ENCODE peak calls at places on chromosomes 3 and 15, in four cellular contexts. G, I, J and D are unnamed samples.
A peak's percentile ranks its signal among the peaks of the same experiment; 100 is the strongest.

GRCh38 chr3:46549989-46550388 is 16.1 kb downstream of the LRRC2 start:
- DNase-seq in G (no peak), J (no peak), I (no peak), D (no peak)

GRCh38 chr3:195754906-195755305 is 34.1 kb downstream of the MUC20 start:
- DNase-seq in J (no peak), G (no peak), I (no peak), D (no peak)

GRCh38 chr3:55246016-55246415 is 241.1 kb downstream of the WNT5A start:
- DNase-seq in I (no peak), G (no peak), J (no peak), D (peak; percentile 30)

GRCh38 chr3:89280822-89281365 is 173.5 kb downstream of the EPHA3 start:
- DNase-seq in G (no peak), I (no peak), J (no peak), D (no peak)

GRCh38 chr3:122893754-122894668 is 99.1 kb downstream of the SLC49A4 start:
- DNase-seq in J (no peak), G (no peak), I (no peak), D (peak; percentile 51)

GRCh38 chr3:15779111-15779510 is 18.7 kb downstream of the ANKRD28 start:
- DNase-seq in I (no peak), G (no peak), J (no peak), D (no peak)

GRCh38 chr3:41601404-41601987 is 360.4 kb downstream of the ULK4 start:
- DNase-seq in I (no peak), J (no peak), G (no peak), D (no peak)

GRCh38 chr3:41318520-41318919 is 119.2 kb downstream of the CTNNB1 start:
- DNase-seq in G (no peak), I (no peak), J (no peak), D (peak; percentile 74)

GRCh38 chr3:48689384-48689783 is 3.7 kb upstream of the NCKIPSD start:
- DNase-seq in I (no peak), G (no peak), J (no peak), D (no peak)

GRCh38 chr3:131083190-131083863 is 56.6 kb downstream of the NEK11 start:
- DNase-seq in I (peak; percentile 83), G (no peak), J (no peak), D (peak; percentile 1)

GRCh38 chr3:138684411-138684810 is 75.8 kb downstream of the FAIM start:
- DNase-seq in I (no peak), G (no peak), J (no peak), D (no peak)

GRCh38 chr15:48862705-48863104 is 15.2 kb upstream of the EID1 start:
- DNase-seq in I (no peak), G (peak; percentile 11), J (no peak), D (no peak)